ENCODE peak calls at places on chromosomes 2 and 18, in six cellular contexts. One of them, this sample, is unnamed.
A peak's percentile ranks its signal among the peaks of the same experiment; 100 is the strongest.

GRCh38 chr2:85066874-85067351 is 66.3 kb upstream of the TCF7L1 start:
- DNase-seq in body of pancreas: peak; percentile 70
- DNase-seq in right cardiac atrium: peak; percentile 92
- DNase-seq in naive B cell: peak; percentile 14
- DNase-seq in activated CD8-positive, alpha-beta memory T cell treated with anti-CD3 and anti-CD28 coated beads for 24 hours: peak; percentile 78
- DNase-seq in anterior cingulate cortex: peak; percentile 47
- DNase-seq in this sample: no peak

GRCh38 chr2:217360781-217361485 is 501.1 kb upstream of the TNP1 start:
- DNase-seq in activated CD8-positive, alpha-beta memory T cell treated with anti-CD3 and anti-CD28 coated beads for 24 hours: no peak
- DNase-seq in right cardiac atrium: peak; percentile 67
- DNase-seq in anterior cingulate cortex: no peak
- DNase-seq in body of pancreas: no peak
- DNase-seq in naive B cell: no peak
- DNase-seq in this sample: no peak

GRCh38 chr2:101446869-101447268 is 28.0 kb downstream of the RFX8 start:
- DNase-seq in naive B cell: no peak
- DNase-seq in right cardiac atrium: no peak
- DNase-seq in body of pancreas: no peak
- DNase-seq in activated CD8-positive, alpha-beta memory T cell treated with anti-CD3 and anti-CD28 coated beads for 24 hours: no peak
- DNase-seq in anterior cingulate cortex: no peak
- DNase-seq in this sample: no peak

GRCh38 chr2:19753818-19754217 is 148.0 kb downstream of the TTC32 start:
- DNase-seq in naive B cell: no peak
- DNase-seq in right cardiac atrium: no peak
- DNase-seq in body of pancreas: no peak
- DNase-seq in activated CD8-positive, alpha-beta memory T cell treated with anti-CD3 and anti-CD28 coated beads for 24 hours: no peak
- DNase-seq in anterior cingulate cortex: no peak
- DNase-seq in this sample: no peak

GRCh38 chr18:46555724-46556123 is 101.3 kb downstream of the LOXHD1 start:
- DNase-seq in naive B cell: no peak
- DNase-seq in right cardiac atrium: peak; percentile 65
- DNase-seq in anterior cingulate cortex: peak; percentile 23
- DNase-seq in activated CD8-positive, alpha-beta memory T cell treated with anti-CD3 and anti-CD28 coated beads for 24 hours: no peak
- DNase-seq in body of pancreas: no peak
- DNase-seq in this sample: no peak

GRCh38 chr2:68776124-68776523 is 41.5 kb downstream of the ARHGAP25 start:
- DNase-seq in naive B cell: no peak
- DNase-seq in right cardiac atrium: no peak
- DNase-seq in activated CD8-positive, alpha-beta memory T cell treated with anti-CD3 and anti-CD28 coated beads for 24 hours: no peak
- DNase-seq in body of pancreas: no peak
- DNase-seq in anterior cingulate cortex: no peak
- DNase-seq in this sample: no peak

GRCh38 chr2:33375054-33375453 is 101.4 kb upstream of the RASGRP3 start:
- DNase-seq in anterior cingulate cortex: no peak
- DNase-seq in right cardiac atrium: no peak
- DNase-seq in activated CD8-positive, alpha-beta memory T cell treated with anti-CD3 and anti-CD28 coated beads for 24 hours: no peak
- DNase-seq in naive B cell: no peak
- DNase-seq in body of pancreas: no peak
- DNase-seq in this sample: no peak

GRCh38 chr18:2111456-2111855 is 459.8 kb downstream of the METTL4 start:
- DNase-seq in naive B cell: no peak
- DNase-seq in activated CD8-positive, alpha-beta memory T cell treated with anti-CD3 and anti-CD28 coated beads for 24 hours: no peak
- DNase-seq in right cardiac atrium: no peak
- DNase-seq in body of pancreas: no peak
- DNase-seq in anterior cingulate cortex: no peak
- DNase-seq in this sample: no peak

GRCh38 chr18:5196253-5197031 is 615 bp downstream of the AKAIN1 start:
- DNase-seq in anterior cingulate cortex: no peak
- DNase-seq in right cardiac atrium: no peak
- DNase-seq in activated CD8-positive, alpha-beta memory T cell treated with anti-CD3 and anti-CD28 coated beads for 24 hours: no peak
- DNase-seq in body of pancreas: peak; percentile 12
- DNase-seq in naive B cell: no peak
- DNase-seq in this sample: no peak

GRCh38 chr18:22846088-22846683 is 86.9 kb upstream of the RBBP8 start:
- DNase-seq in anterior cingulate cortex: no peak
- DNase-seq in right cardiac atrium: no peak
- DNase-seq in naive B cell: no peak
- DNase-seq in activated CD8-positive, alpha-beta memory T cell treated with anti-CD3 and anti-CD28 coated beads for 24 hours: no peak
- DNase-seq in body of pancreas: no peak
- DNase-seq in this sample: no peak

GRCh38 chr2:100194951-100195350 is 52.6 kb upstream of the AFF3 start:
- DNase-seq in right cardiac atrium: no peak
- DNase-seq in body of pancreas: no peak
- DNase-seq in anterior cingulate cortex: no peak
- DNase-seq in activated CD8-positive, alpha-beta memory T cell treated with anti-CD3 and anti-CD28 coated beads for 24 hours: no peak
- DNase-seq in naive B cell: no peak
- DNase-seq in this sample: no peak

GRCh38 chr2:238741277-238741676 is 106.6 kb upstream of the TWIST2 start:
- DNase-seq in right cardiac atrium: no peak
- DNase-seq in body of pancreas: no peak
- DNase-seq in anterior cingulate cortex: no peak
- DNase-seq in naive B cell: no peak
- DNase-seq in activated CD8-positive, alpha-beta memory T cell treated with anti-CD3 and anti-CD28 coated beads for 24 hours: no peak
- DNase-seq in this sample: no peak

GRCh38 chr2:239374896-239375277 is 25.9 kb downstream of the HDAC4 start:
- DNase-seq in body of pancreas: peak; percentile 7
- DNase-seq in anterior cingulate cortex: no peak
- DNase-seq in naive B cell: no peak
- DNase-seq in right cardiac atrium: no peak
- DNase-seq in activated CD8-positive, alpha-beta memory T cell treated with anti-CD3 and anti-CD28 coated beads for 24 hours: no peak
- DNase-seq in this sample: no peak

This sample was measured in T-helper 9 cell.